ENCODE peak calls at places on chromosomes 11 and 22, in eight cellular contexts. Y, F, U, D, Q, P, T and X are unnamed samples.

GRCh38 chr11:117169726-117170125 is 8.8 kb upstream of the SIDT2 start:
- DNase-seq in Y (no peak), F (no peak), U (no peak), D (no peak), Q (no peak), P (no peak), T (no peak), X (no peak)

GRCh38 chr11:112289588-112290461 is 29.2 kb upstream of the PLET1 start:
- DNase-seq in Y (peak), F (peak), U (peak), D (peak), Q (no peak), P (peak), T (peak), X (peak)

GRCh38 chr22:39094717-39095389 is 2.2 kb upstream of the APOBEC3H start:
- DNase-seq in Y (no peak), F (no peak), U (no peak), D (no peak), Q (no peak), P (no peak), T (no peak), X (no peak)

GRCh38 chr11:12275818-12276217 is 101.6 kb upstream of the PARVA start:
- DNase-seq in Y (no peak), F (no peak), U (no peak), D (no peak), Q (no peak), P (no peak), T (no peak), X (no peak)

GRCh38 chr11:4095509-4096230 is 1.1 kb downstream of the RRM1 start:
- DNase-seq in Y (no peak), F (no peak), U (no peak), D (peak), Q (peak), P (peak), T (peak), X (no peak)

GRCh38 chr11:47768090-47768620 is 1.0 kb upstream of the FNBP4 start:
- DNase-seq in Y (no peak), F (peak), U (peak), D (peak), Q (peak), P (peak), T (peak), X (no peak)

GRCh38 chr22:19679476-19680099 is 34.7 kb upstream of the SEPTIN5 start:
- DNase-seq in Y (peak), F (peak), U (peak), D (peak), Q (no peak), P (no peak), T (peak), X (peak)

GRCh38 chr11:44654596-44654995 is 72.2 kb upstream of the TSPAN18 start:
- DNase-seq in Y (no peak), F (no peak), U (no peak), D (no peak), Q (no peak), P (no peak), T (no peak), X (no peak)

GRCh38 chr11:116051494-116051893 is 547.3 kb upstream of the CADM1 start:
- DNase-seq in Y (no peak), F (no peak), U (no peak), D (no peak), Q (no peak), P (no peak), T (no peak), X (no peak)

GRCh38 chr11:15101072-15101701 is 13.5 kb upstream of the INSC start:
- DNase-seq in Y (peak), F (peak), U (peak), D (peak), Q (peak), P (peak), T (peak), X (peak)

GRCh38 chr22:23077627-23078461 is 7.5 kb downstream of the GNAZ start:
- DNase-seq in Y (no peak), F (no peak), U (no peak), D (no peak), Q (no peak), P (no peak), T (no peak), X (no peak)